ENCODE peak calls at places on chromosomes 11 and 22, in six cellular contexts. O is HEK293T, X is neuronal stem cell, V is SHP77 treated with DMSO at 0.1 percent for 48 hours, U is fibroblast of gingiva, Y is globus pallidus. P is an unnamed sample.

GRCh38 chr11:63862923-63863322 is 24.0 kb downstream of the MARK2 start:
- DNase-seq in O (no peak), X (no peak), V (no peak), U (no peak), Y (no peak), P (no peak)

GRCh38 chr11:27904358-27905055 is 203.4 kb downstream of the KIF18A start:
- DNase-seq in O (no peak), X (no peak), V (no peak), U (peak; percentile 52), Y (no peak), P (no peak)

GRCh38 chr11:4714300-4714699 is 9.7 kb downstream of the MMP26 start:
- DNase-seq in O (no peak), X (no peak), V (no peak), U (no peak), Y (no peak), P (no peak)

GRCh38 chr22:25364736-25365241 is 145.3 kb downstream of the CRYBB2 start:
- DNase-seq in O (no peak), X (no peak), V (no peak), U (no peak), Y (no peak), P (no peak)

GRCh38 chr11:78414321-78415051 is 3.1 kb downstream of the GAB2 start:
- DNase-seq in O (peak; percentile 17), X (no peak), V (no peak), U (peak; percentile 8), Y (peak; percentile 30), P (no peak)

GRCh38 chr22:35981900-35982299 is 46.7 kb downstream of the RBFOX2 start:
- DNase-seq in O (no peak), X (no peak), V (no peak), U (no peak), Y (no peak), P (no peak)

GRCh38 chr11:48033918-48034341 is 53.6 kb downstream of the PTPRJ start:
- DNase-seq in O (no peak), X (no peak), V (no peak), U (no peak), Y (peak; percentile 63), P (no peak)

GRCh38 chr11:59197990-59198389 is 14.7 kb downstream of the MPEG1 start:
- DNase-seq in O (no peak), X (no peak), V (no peak), U (peak; percentile 65), Y (peak; percentile 79), P (peak; percentile 88)

GRCh38 chr11:124758355-124759267 is 3.5 kb downstream of the ESAM start:
- DNase-seq in O (peak; percentile 55), X (no peak), V (no peak), U (peak; percentile 53), Y (peak; percentile 62), P (no peak)

GRCh38 chr11:74265256-74265655 is 46.2 kb downstream of the P4HA3 start:
- DNase-seq in O (no peak), X (no peak), V (no peak), U (no peak), Y (no peak), P (no peak)

GRCh38 chr11:833849-834311 is 1.1 kb downstream of the CD151 start:
- DNase-seq in O (no peak), X (no peak), V (no peak), U (no peak), Y (no peak), P (no peak)

GRCh38 chr11:105639527-105639926 is 29.7 kb downstream of the GRIA4 start:
- DNase-seq in O (no peak), X (no peak), V (no peak), U (no peak), Y (no peak), P (no peak)